ENCODE peak calls at places on chromosomes 4 and X, in seven cellular contexts. T is HCT116, J is HepG2, B is K562, I is A549, X is GM23338, R is SK-N-SH. D is an unnamed sample.

GRCh38 chr4:3524920-3525319 is 7.3 kb downstream of the LRPAP1 start:
- DNase-seq in T (no peak), J (no peak), B (no peak), I (no peak), X (no peak), R (no peak), D (no peak)

GRCh38 chrX:10085223-10085622 is 71.6 kb upstream of the CLCN4 start:
- DNase-seq in T (no peak), J (no peak), B (no peak), I (no peak), X (no peak), R (no peak), D (no peak)

GRCh38 chr4:137421796-137422195 is 110.5 kb downstream of the PCDH18 start:
- DNase-seq in T (no peak), J (no peak), B (no peak), I (no peak), X (no peak), R (no peak), D (no peak)

GRCh38 chr4:36220776-36221175 is 23.5 kb downstream of the ARAP2 start:
- DNase-seq in T (no peak), J (no peak), B (no peak), I (no peak), X (no peak), R (no peak), D (no peak)

GRCh38 chrX:137031517-137032377 is 2.0 kb downstream of the GPR101 start:
- DNase-seq in T (no peak), J (no peak), B (peak), I (peak), X (peak), R (peak), D (no peak)

GRCh38 chr4:108690738-108691137 is 40.3 kb downstream of the OSTC start:
- DNase-seq in T (no peak), J (no peak), B (no peak), I (no peak), X (no peak), R (no peak), D (no peak)

GRCh38 chrX:38919853-38920528 is 118.7 kb downstream of the MID1IP1 start:
- DNase-seq in T (no peak), J (no peak), B (no peak), I (no peak), X (no peak), R (no peak), D (no peak)

GRCh38 chr4:67130411-67130810 is 414.9 kb downstream of the CENPC start:
- DNase-seq in T (no peak), J (no peak), B (no peak), I (no peak), X (no peak), R (no peak), D (no peak)

GRCh38 chr4:126216611-126217010 is 901.9 kb downstream of the FAT4 start:
- DNase-seq in T (no peak), J (no peak), B (no peak), I (no peak), X (no peak), R (no peak), D (no peak)

GRCh38 chr4:118729287-118730286 is 44.4 kb downstream of the METTL14 start:
- DNase-seq in T (no peak), J (peak), B (no peak), I (no peak), X (no peak), R (no peak), D (no peak)

GRCh38 chrX:134717698-134718328 is 59.5 kb upstream of the PLAC1 start:
- DNase-seq in T (no peak), J (no peak), B (no peak), I (peak), X (no peak), R (no peak), D (no peak)

GRCh38 chr4:24713604-24714003 is 81.8 kb upstream of the SOD3 start:
- DNase-seq in T (no peak), J (no peak), B (no peak), I (no peak), X (no peak), R (no peak), D (no peak)

GRCh38 chrX:130393451-130394074 is 8.1 kb upstream of the GPR119 start:
- DNase-seq in T (peak), J (peak), B (peak), I (peak), X (peak), R (peak), D (peak)

GRCh38 chr4:1041147-1041935 is 29.9 kb downstream of the FGFRL1 start:
- DNase-seq in T (no peak), J (no peak), B (peak), I (peak), X (no peak), R (no peak), D (no peak)

GRCh38 chr4:95362906-95363578 is 185.7 kb downstream of the UNC5C start:
- DNase-seq in T (peak), J (peak), B (peak), I (peak), X (peak), R (peak), D (no peak)

DNA sequence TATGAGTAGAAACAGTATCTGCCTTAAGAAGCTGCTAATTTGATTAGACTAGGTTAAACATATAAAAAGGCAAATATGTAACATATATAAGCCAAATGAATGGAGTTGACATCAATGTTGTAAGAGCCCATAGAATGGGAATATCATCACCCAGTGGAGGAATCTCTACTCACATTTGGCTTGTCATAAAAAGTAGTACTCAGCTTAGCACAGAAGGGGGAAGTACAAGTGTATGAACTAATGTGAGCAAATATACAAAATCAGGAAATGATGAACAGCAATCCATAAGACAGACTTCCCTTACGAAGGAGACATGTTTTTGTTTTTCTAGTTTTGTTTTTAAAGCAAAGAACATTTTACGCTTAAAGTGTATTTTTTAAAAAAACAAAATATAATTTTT is 74.9 kb downstream of the MAB21L2 start:
- DNase-seq in T (no peak), J (no peak), B (no peak), I (peak), X (no peak), R (no peak), D (no peak)
- TF ChIP-seq REST in T (no peak), J (no peak), B (no peak), I (no peak), X (no peak), R (no peak), D (no peak)

DNA sequence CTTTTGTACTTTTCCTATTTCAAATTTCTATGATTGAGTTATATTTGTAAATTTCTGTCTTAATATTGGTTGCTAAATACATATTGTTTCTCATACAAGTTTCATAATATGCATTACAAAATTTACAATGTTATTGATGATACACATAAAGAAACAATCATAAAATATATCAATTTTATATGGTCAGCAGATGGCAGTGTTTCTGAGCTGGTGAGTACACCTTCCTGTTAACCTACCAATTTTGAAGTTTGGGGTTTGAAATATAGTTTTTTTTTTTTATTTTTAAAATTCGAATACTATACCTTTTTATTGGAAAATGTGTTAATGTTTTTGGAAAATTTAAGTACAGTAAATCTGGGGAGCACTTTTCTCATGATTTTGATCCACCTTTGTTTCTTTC is 1953.1 kb upstream of the ADGRL3 start:
- DNase-seq in T (no peak), J (peak), B (no peak), I (no peak), X (peak), R (peak), D (no peak)
- TF ChIP-seq REST in T (no peak), J (no peak), B (no peak), I (no peak), X (no peak), R (no peak), D (no peak)

GRCh38 chr4:52263612-52264011 is 212.5 kb downstream of the SPATA18 start:
- DNase-seq in T (no peak), J (no peak), B (no peak), I (no peak), X (no peak), R (no peak), D (no peak)

GRCh38 chr4:52260507-52261302 is 209.6 kb downstream of the SPATA18 start:
- DNase-seq in T (no peak), J (no peak), B (no peak), I (no peak), X (no peak), R (peak), D (no peak)

GRCh38 chr4:52265781-52266525 is 214.8 kb downstream of the SPATA18 start:
- DNase-seq in T (no peak), J (no peak), B (no peak), I (no peak), X (no peak), R (no peak), D (no peak)

DNA sequence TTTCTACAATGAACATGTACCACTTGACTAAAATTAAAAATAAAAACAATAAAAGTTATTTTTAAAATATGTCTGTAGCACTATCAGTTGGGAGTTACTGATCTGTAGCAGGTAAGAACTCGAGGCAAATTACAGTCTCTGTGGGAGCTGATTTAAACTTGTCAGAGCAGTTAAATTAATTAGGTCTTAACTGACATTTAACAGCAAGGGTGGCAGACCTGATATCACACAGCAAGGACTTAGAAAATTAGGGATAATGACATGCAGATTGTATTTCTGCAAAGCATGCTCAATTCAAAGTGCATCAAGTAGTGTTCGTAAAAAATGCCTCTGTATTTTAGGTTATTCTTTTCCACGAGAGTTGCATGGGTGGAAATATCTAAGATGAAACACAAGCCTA is 208.9 kb downstream of the SPATA18 start:
- DNase-seq in T (no peak), J (no peak), B (no peak), I (no peak), X (no peak), R (no peak), D (no peak)
- TF ChIP-seq REST in T (no peak), J (no peak), B (no peak), I (no peak), X (no peak), R (no peak), D (no peak)

GRCh38 chrX:154602766-154603437 is 16.2 kb downstream of the CTAG1B start:
- DNase-seq in T (no peak), J (no peak), B (no peak), I (no peak), X (no peak), R (no peak), D (no peak)
- TF ChIP-seq REST in T (no peak), J (no peak), B (no peak), I (no peak), X (no peak), R (no peak), D (no peak)

GRCh38 chr4:23483320-23483958 is 406.4 kb downstream of the PPARGC1A start:
- DNase-seq in T (no peak), J (no peak), B (no peak), I (no peak), X (no peak), R (no peak), D (no peak)

GRCh38 chr4:23485793-23486192 is 404.1 kb downstream of the PPARGC1A start:
- DNase-seq in T (no peak), J (no peak), B (no peak), I (no peak), X (no peak), R (no peak), D (no peak)

DNA sequence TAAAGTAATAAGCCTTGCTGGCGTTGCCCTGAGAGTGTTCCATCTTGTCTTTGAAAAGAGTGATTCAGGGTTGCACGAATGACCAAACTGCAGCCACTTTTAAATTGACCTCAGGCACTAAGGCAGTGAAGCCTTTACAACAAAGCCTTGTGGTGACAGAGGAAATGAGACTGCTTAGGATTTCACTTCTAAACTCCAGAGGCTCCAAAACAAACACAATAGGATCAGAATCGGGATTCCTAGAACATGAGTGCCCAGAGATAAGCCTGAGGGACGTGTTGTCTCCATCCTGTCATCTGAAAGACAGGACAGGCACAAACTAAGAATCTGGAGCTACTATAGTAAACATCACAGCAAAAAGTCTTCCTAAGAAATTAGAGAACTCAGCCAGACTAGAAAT is 405.2 kb downstream of the PPARGC1A start:
- DNase-seq in T (no peak), J (no peak), B (no peak), I (no peak), X (no peak), R (no peak), D (no peak)
- TF ChIP-seq REST in T (no peak), J (no peak), B (no peak), I (no peak), X (no peak), R (no peak), D (no peak)

D was measured in Panc1.